ENCODE peak calls at places on chromosomes 13 and 19, in eight cellular contexts. One of them, this sample, is unnamed.

GRCh38 chr19:16400911-16401675 is 70.7 kb downstream of the EPS15L1 start:
- DNase-seq in stomach: no peak
- DNase-seq in tibial nerve: no peak
- DNase-seq in A549: no peak
- DNase-seq in ovary: no peak
- DNase-seq in sigmoid colon: no peak
- DNase-seq in suprapubic skin: peak
- DNase-seq in transverse colon: no peak
- DNase-seq in this sample: no peak

GRCh38 chr19:12496480-12496879 is 11.9 kb upstream of the ZNF709 start:
- DNase-seq in stomach: no peak
- DNase-seq in tibial nerve: no peak
- DNase-seq in ovary: no peak
- DNase-seq in transverse colon: no peak
- DNase-seq in A549: no peak
- DNase-seq in suprapubic skin: no peak
- DNase-seq in sigmoid colon: no peak
- DNase-seq in this sample: no peak

GRCh38 chr13:40494513-40494912 is 171.9 kb downstream of the FOXO1 start:
- DNase-seq in suprapubic skin: no peak
- DNase-seq in transverse colon: no peak
- DNase-seq in A549: no peak
- DNase-seq in sigmoid colon: no peak
- DNase-seq in stomach: no peak
- DNase-seq in tibial nerve: no peak
- DNase-seq in ovary: no peak
- DNase-seq in this sample: no peak

GRCh38 chr13:39415403-39415802 is 187.6 kb downstream of the LHFPL6 start:
- DNase-seq in tibial nerve: no peak
- DNase-seq in A549: no peak
- DNase-seq in suprapubic skin: no peak
- DNase-seq in ovary: peak
- DNase-seq in stomach: no peak
- DNase-seq in transverse colon: no peak
- DNase-seq in sigmoid colon: peak
- DNase-seq in this sample: no peak

GRCh38 chr13:28851422-28851821 is 31.3 kb downstream of the MTUS2 start:
- DNase-seq in sigmoid colon: no peak
- DNase-seq in transverse colon: no peak
- DNase-seq in stomach: no peak
- DNase-seq in ovary: no peak
- DNase-seq in suprapubic skin: no peak
- DNase-seq in A549: no peak
- DNase-seq in tibial nerve: no peak
- DNase-seq in this sample: no peak

GRCh38 chr13:65638572-65639168 is 1591.5 kb downstream of the PCDH9 start:
- DNase-seq in tibial nerve: peak
- DNase-seq in stomach: no peak
- DNase-seq in ovary: no peak
- DNase-seq in suprapubic skin: no peak
- DNase-seq in A549: peak
- DNase-seq in sigmoid colon: no peak
- DNase-seq in transverse colon: no peak
- DNase-seq in this sample: no peak

GRCh38 chr19:6416658-6417405 is 7.8 kb downstream of the KHSRP start:
- DNase-seq in transverse colon: no peak
- DNase-seq in sigmoid colon: no peak
- DNase-seq in stomach: no peak
- DNase-seq in ovary: no peak
- DNase-seq in A549: no peak
- DNase-seq in suprapubic skin: no peak
- DNase-seq in tibial nerve: no peak
- DNase-seq in this sample: peak

GRCh38 chr13:20197361-20197834 is 4.7 kb upstream of the GJB2 start:
- DNase-seq in ovary: no peak
- DNase-seq in transverse colon: no peak
- DNase-seq in stomach: no peak
- DNase-seq in suprapubic skin: no peak
- DNase-seq in tibial nerve: no peak
- DNase-seq in sigmoid colon: no peak
- DNase-seq in A549: peak
- DNase-seq in this sample: no peak

GRCh38 chr13:46561691-46562090 is 8.7 kb downstream of the LRCH1 start:
- DNase-seq in tibial nerve: no peak
- DNase-seq in transverse colon: no peak
- DNase-seq in ovary: no peak
- DNase-seq in suprapubic skin: no peak
- DNase-seq in A549: no peak
- DNase-seq in stomach: no peak
- DNase-seq in sigmoid colon: no peak
- DNase-seq in this sample: no peak

GRCh38 chr13:46562581-46562980 is 9.6 kb downstream of the LRCH1 start:
- DNase-seq in stomach: no peak
- DNase-seq in sigmoid colon: no peak
- DNase-seq in transverse colon: no peak
- DNase-seq in ovary: no peak
- DNase-seq in suprapubic skin: no peak
- DNase-seq in tibial nerve: no peak
- DNase-seq in A549: no peak
- DNase-seq in this sample: no peak

GRCh38 chr13:46562152-46562551 is 9.2 kb downstream of the LRCH1 start:
- DNase-seq in ovary: no peak
- DNase-seq in sigmoid colon: no peak
- DNase-seq in stomach: no peak
- DNase-seq in transverse colon: no peak
- DNase-seq in A549: no peak
- DNase-seq in suprapubic skin: no peak
- DNase-seq in tibial nerve: no peak
- DNase-seq in this sample: no peak

GRCh38 chr13:46556380-46556779 is 3.4 kb downstream of the LRCH1 start:
- DNase-seq in transverse colon: no peak
- DNase-seq in tibial nerve: no peak
- DNase-seq in suprapubic skin: no peak
- DNase-seq in stomach: no peak
- DNase-seq in A549: no peak
- DNase-seq in sigmoid colon: no peak
- DNase-seq in ovary: no peak
- DNase-seq in this sample: no peak

DNA sequence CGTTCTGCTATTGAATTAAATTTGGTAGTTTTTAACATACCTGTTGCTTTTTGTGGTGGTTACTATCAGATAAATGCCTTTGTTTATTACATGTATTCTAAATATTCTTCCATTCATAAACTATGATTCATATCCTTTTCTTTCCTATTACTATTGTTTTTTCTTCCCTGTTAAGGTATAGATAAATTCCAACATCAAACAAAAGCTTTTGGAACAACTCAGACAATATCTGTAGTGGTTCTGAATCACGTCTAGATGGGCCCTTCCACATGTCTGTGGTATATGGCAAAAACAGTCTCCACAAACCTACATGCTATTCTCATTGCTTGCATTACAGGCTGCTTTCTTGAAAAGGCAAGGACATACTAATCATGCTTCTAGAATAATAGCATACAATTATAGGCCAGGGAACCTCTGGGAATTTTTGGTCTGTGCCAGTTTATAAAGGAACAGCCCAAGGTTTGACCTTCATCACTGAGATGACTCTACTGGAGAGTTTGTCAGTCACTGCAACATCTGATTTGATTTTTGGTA is 6.4 kb downstream of the LRCH1 start:
- DNase-seq in ovary: no peak
- DNase-seq in tibial nerve: no peak
- DNase-seq in suprapubic skin: no peak
- DNase-seq in sigmoid colon: no peak
- DNase-seq in stomach: no peak
- DNase-seq in transverse colon: no peak
- DNase-seq in A549: no peak
- DNase-seq in this sample: no peak
- TF ChIP-seq EP300 in ovary: no peak
- TF ChIP-seq EP300 in tibial nerve: no peak
- TF ChIP-seq EP300 in suprapubic skin: no peak
- TF ChIP-seq EP300 in sigmoid colon: no peak
- TF ChIP-seq EP300 in stomach: no peak
- TF ChIP-seq EP300 in transverse colon: no peak
- TF ChIP-seq EP300 in A549: no peak
- TF ChIP-seq EP300 in this sample: no peak

GRCh38 chr19:13864513-13865242 is 12.3 kb upstream of the NANOS3 start:
- DNase-seq in transverse colon: no peak
- DNase-seq in stomach: no peak
- DNase-seq in tibial nerve: no peak
- DNase-seq in sigmoid colon: no peak
- DNase-seq in A549: no peak
- DNase-seq in suprapubic skin: no peak
- DNase-seq in ovary: no peak
- DNase-seq in this sample: peak
- H3K4me3 ChIP-seq in transverse colon: peak
- H3K4me3 ChIP-seq in stomach: peak
- H3K4me3 ChIP-seq in tibial nerve: peak
- H3K4me3 ChIP-seq in sigmoid colon: peak
- H3K4me3 ChIP-seq in A549: peak
- H3K4me3 ChIP-seq in suprapubic skin: peak
- H3K4me3 ChIP-seq in ovary: peak
- H3K4me3 ChIP-seq in this sample: no peak

GRCh38 chr13:26534036-26534726 is 23.3 kb upstream of the WASF3 start:
- DNase-seq in tibial nerve: no peak
- DNase-seq in suprapubic skin: no peak
- DNase-seq in ovary: no peak
- DNase-seq in A549: no peak
- DNase-seq in transverse colon: no peak
- DNase-seq in sigmoid colon: no peak
- DNase-seq in stomach: no peak
- DNase-seq in this sample: no peak

GRCh38 chr13:26528527-26528926 is 29.0 kb upstream of the WASF3 start:
- DNase-seq in sigmoid colon: no peak
- DNase-seq in suprapubic skin: no peak
- DNase-seq in stomach: no peak
- DNase-seq in A549: no peak
- DNase-seq in tibial nerve: no peak
- DNase-seq in transverse colon: no peak
- DNase-seq in ovary: no peak
- DNase-seq in this sample: no peak

GRCh38 chr13:26529441-26529840 is 28.0 kb upstream of the WASF3 start:
- DNase-seq in sigmoid colon: no peak
- DNase-seq in ovary: no peak
- DNase-seq in A549: no peak
- DNase-seq in tibial nerve: peak
- DNase-seq in transverse colon: peak
- DNase-seq in suprapubic skin: no peak
- DNase-seq in stomach: peak
- DNase-seq in this sample: no peak

DNA sequence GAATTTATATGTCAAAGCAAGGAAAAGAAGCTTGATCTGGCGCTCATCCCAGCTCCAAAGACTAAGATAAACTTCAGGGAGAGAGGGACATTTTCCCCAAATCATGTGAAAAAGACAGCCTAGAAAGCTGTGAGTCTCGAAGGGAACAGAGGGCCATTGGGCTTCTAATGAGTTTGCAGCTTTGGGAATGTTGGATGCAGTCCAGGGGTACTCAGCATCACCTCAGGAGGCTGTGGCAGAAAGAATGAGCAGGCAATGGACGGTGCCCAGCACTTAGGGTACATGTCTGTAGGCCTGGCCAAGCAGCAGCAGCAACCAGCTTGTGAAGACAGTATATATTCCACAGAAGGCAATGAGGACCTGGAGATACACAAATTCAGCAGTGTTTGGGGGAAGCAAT is 25.7 kb upstream of the WASF3 start:
- DNase-seq in ovary: no peak
- DNase-seq in sigmoid colon: no peak
- DNase-seq in stomach: no peak
- DNase-seq in tibial nerve: no peak
- DNase-seq in A549: no peak
- DNase-seq in transverse colon: no peak
- DNase-seq in suprapubic skin: no peak
- DNase-seq in this sample: no peak
- TF ChIP-seq POLR2A in ovary: no peak
- TF ChIP-seq POLR2A in sigmoid colon: no peak
- TF ChIP-seq POLR2A in stomach: no peak
- TF ChIP-seq POLR2A in tibial nerve: no peak
- TF ChIP-seq POLR2A in A549: no peak
- TF ChIP-seq POLR2A in transverse colon: no peak
- TF ChIP-seq POLR2A in suprapubic skin: no peak
- TF ChIP-seq POLR2A in this sample: no peak

GRCh38 chr13:98944336-98944735 is 33.5 kb downstream of the DOCK9 start:
- DNase-seq in tibial nerve: no peak
- DNase-seq in suprapubic skin: no peak
- DNase-seq in sigmoid colon: no peak
- DNase-seq in ovary: no peak
- DNase-seq in stomach: no peak
- DNase-seq in transverse colon: no peak
- DNase-seq in A549: no peak
- DNase-seq in this sample: no peak
- TF ChIP-seq EP300 in tibial nerve: no peak
- TF ChIP-seq EP300 in suprapubic skin: no peak
- TF ChIP-seq EP300 in sigmoid colon: no peak
- TF ChIP-seq EP300 in ovary: no peak
- TF ChIP-seq EP300 in stomach: no peak
- TF ChIP-seq EP300 in transverse colon: no peak
- TF ChIP-seq EP300 in A549: no peak
- TF ChIP-seq EP300 in this sample: no peak

GRCh38 chr19:14528419-14529253 is 758 bp upstream of the TECR start:
- DNase-seq in tibial nerve: no peak
- DNase-seq in stomach: no peak
- DNase-seq in sigmoid colon: peak
- DNase-seq in suprapubic skin: no peak
- DNase-seq in transverse colon: no peak
- DNase-seq in ovary: peak
- DNase-seq in A549: no peak
- DNase-seq in this sample: peak

GRCh38 chr19:14529254-14530004 is at the start of gene TECR:
- DNase-seq in A549: peak
- DNase-seq in stomach: peak
- DNase-seq in transverse colon: peak
- DNase-seq in sigmoid colon: peak
- DNase-seq in suprapubic skin: peak
- DNase-seq in ovary: peak
- DNase-seq in tibial nerve: peak
- DNase-seq in this sample: peak

GRCh38 chr19:14530005-14530348 is 583 bp downstream of the TECR start:
- DNase-seq in tibial nerve: no peak
- DNase-seq in suprapubic skin: peak
- DNase-seq in stomach: no peak
- DNase-seq in sigmoid colon: no peak
- DNase-seq in ovary: no peak
- DNase-seq in A549: no peak
- DNase-seq in transverse colon: peak
- DNase-seq in this sample: no peak

GRCh38 chr19:14533450-14533849 is 4.1 kb downstream of the TECR start:
- DNase-seq in stomach: no peak
- DNase-seq in A549: no peak
- DNase-seq in ovary: no peak
- DNase-seq in tibial nerve: no peak
- DNase-seq in transverse colon: no peak
- DNase-seq in sigmoid colon: no peak
- DNase-seq in suprapubic skin: no peak
- DNase-seq in this sample: no peak

DNA sequence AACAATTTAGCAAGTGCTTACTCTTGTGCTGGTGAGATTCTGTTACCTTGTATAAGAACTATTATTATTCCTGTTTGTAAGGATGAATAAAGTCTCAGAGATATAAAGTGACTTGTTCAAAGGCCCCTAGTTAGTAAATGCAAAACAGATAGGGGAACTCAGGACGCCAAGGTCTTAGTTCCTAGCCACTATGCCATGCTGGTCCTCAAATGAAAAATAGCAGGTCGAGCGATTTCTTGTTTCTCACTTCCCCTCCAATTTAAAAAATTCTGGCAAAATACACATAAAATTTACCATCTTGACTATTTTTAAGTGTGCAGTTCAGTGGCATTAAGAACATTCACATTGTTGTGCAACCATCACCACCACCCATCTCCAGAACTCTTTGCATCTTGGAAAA is 1.1 kb downstream of the TECR start:
- DNase-seq in ovary: no peak
- DNase-seq in transverse colon: no peak
- DNase-seq in A549: no peak
- DNase-seq in suprapubic skin: no peak
- DNase-seq in sigmoid colon: no peak
- DNase-seq in stomach: no peak
- DNase-seq in tibial nerve: no peak
- DNase-seq in this sample: no peak
- H3K4me3 ChIP-seq in ovary: peak
- H3K4me3 ChIP-seq in transverse colon: peak
- H3K4me3 ChIP-seq in A549: peak
- H3K4me3 ChIP-seq in suprapubic skin: peak
- H3K4me3 ChIP-seq in sigmoid colon: peak
- H3K4me3 ChIP-seq in stomach: peak
- H3K4me3 ChIP-seq in tibial nerve: peak
- H3K4me3 ChIP-seq in this sample: peak

This sample was measured in upper lobe of left lung.